ENCODE peak calls at places on chromosomes 12 and 14, in five cellular contexts. H, U, P, Z and N are unnamed samples.
A peak's percentile ranks its signal among the peaks of the same experiment; 100 is the strongest.

GRCh38 chr12:56840922-56841321 is 77.8 kb downstream of the HSD17B6 start:
- DNase-seq in H (no peak), U (no peak), P (peak; percentile 11), Z (no peak), N (no peak)

GRCh38 chr12:49293056-49293956 is 1.6 kb upstream of the PRPH start:
- DNase-seq in H (no peak), U (peak; percentile 26), P (no peak), Z (no peak), N (no peak)

GRCh38 chr14:99971087-99971928 is 93.9 kb upstream of the EVL start:
- DNase-seq in H (peak; percentile 61), U (peak; percentile 82), P (peak; percentile 81), Z (peak; percentile 67), N (peak; percentile 82)

GRCh38 chr14:99199854-99200653 is 71.9 kb downstream of the BCL11B start:
- DNase-seq in H (no peak), U (peak; percentile 22), P (no peak), Z (no peak), N (no peak)

GRCh38 chr12:117010693-117011451 is 88.3 kb downstream of the TESC start:
- DNase-seq in H (no peak), U (no peak), P (no peak), Z (no peak), N (no peak)

GRCh38 chr12:54411398-54412241 is 7.4 kb downstream of the ITGA5 start:
- DNase-seq in H (no peak), U (peak; percentile 9), P (peak; percentile 99), Z (no peak), N (peak; percentile 50)

GRCh38 chr14:71931492-71932228 is 569 bp upstream of the RGS6 start:
- DNase-seq in H (no peak), U (peak; percentile 31), P (no peak), Z (no peak), N (no peak)

GRCh38 chr12:109440851-109441490 is 36.1 kb downstream of the KCTD10 start:
- DNase-seq in H (no peak), U (no peak), P (no peak), Z (no peak), N (no peak)

GRCh38 chr12:111775205-111776193 is 8.8 kb downstream of the ALDH2 start:
- DNase-seq in H (no peak), U (peak; percentile 77), P (no peak), Z (no peak), N (no peak)

GRCh38 chr12:42587564-42588307 is 1.8 kb downstream of the PRICKLE1 start:
- DNase-seq in H (no peak), U (no peak), P (no peak), Z (no peak), N (no peak)

GRCh38 chr12:106594447-106594846 is 11.6 kb downstream of the RFX4 start:
- DNase-seq in H (no peak), U (peak; percentile 23), P (no peak), Z (no peak), N (no peak)

GRCh38 chr12:75943730-75944096 is 87.9 kb downstream of the PHLDA1 start:
- DNase-seq in H (no peak), U (no peak), P (no peak), Z (no peak), N (no peak)

GRCh38 chr14:20684662-20685456 is 499 bp downstream of the RNASE4 start:
- DNase-seq in H (no peak), U (no peak), P (peak; percentile 64), Z (no peak), N (no peak)